ENCODE peak calls at places on chromosomes 3 and 15, in six cellular contexts. L is Peyer's patch, A is neural progenitor cell, H is DND-41, R is thoracic aorta, Y is adrenal gland. M is an unnamed sample.

GRCh38 chr3:115905871-115906270 is 282.6 kb downstream of the GAP43 start:
- DNase-seq in L (no peak), A (no peak), H (no peak), R (no peak), Y (no peak), M (no peak)

GRCh38 chr3:57397175-57398026 is 104.9 kb upstream of the ASB14 start:
- DNase-seq in L (peak; percentile 75), A (peak; percentile 59), H (peak; percentile 69), R (no peak), Y (peak; percentile 60), M (peak; percentile 85)

GRCh38 chr15:92949604-92950249 is 49.6 kb downstream of the CHD2 start:
- DNase-seq in L (no peak), A (peak; percentile 30), H (no peak), R (no peak), Y (no peak), M (no peak)

GRCh38 chr15:29522373-29523276 is 253.0 kb upstream of the NSMCE3 start:
- DNase-seq in L (no peak), A (no peak), H (no peak), R (no peak), Y (no peak), M (no peak)

GRCh38 chr3:82287562-82287961 is 526.1 kb upstream of the GBE1 start:
- DNase-seq in L (no peak), A (no peak), H (no peak), R (no peak), Y (no peak), M (no peak)

GRCh38 chr3:191963182-191963581 is 502.2 kb downstream of the PYDC2 start:
- DNase-seq in L (no peak), A (peak; percentile 78), H (no peak), R (no peak), Y (no peak), M (peak; percentile 28)

GRCh38 chr15:71364117-71364584 is 248.9 kb downstream of the THSD4 start:
- DNase-seq in L (no peak), A (no peak), H (no peak), R (no peak), Y (no peak), M (no peak)

GRCh38 chr3:107988464-107989156 is 102.2 kb downstream of the CD47 start:
- DNase-seq in L (peak; percentile 54), A (no peak), H (no peak), R (peak; percentile 25), Y (peak; percentile 59), M (no peak)

GRCh38 chr3:36451816-36452215 is 71.5 kb downstream of the STAC start:
- DNase-seq in L (no peak), A (peak; percentile 55), H (no peak), R (no peak), Y (no peak), M (no peak)

GRCh38 chr15:38564557-38565286 is at the start of gene RASGRP1:
- DNase-seq in L (peak; percentile 91), A (peak; percentile 92), H (peak; percentile 84), R (no peak), Y (peak; percentile 58), M (peak; percentile 92)

GRCh38 chr15:84764989-84765388 is 16.6 kb downstream of the ZNF592 start:
- DNase-seq in L (no peak), A (no peak), H (no peak), R (no peak), Y (no peak), M (no peak)

GRCh38 chr3:23602895-23603443 is 202.8 kb upstream of the UBE2E1 start:
- DNase-seq in L (no peak), A (peak; percentile 27), H (no peak), R (no peak), Y (no peak), M (no peak)

GRCh38 chr3:138338816-138339215 is 9.2 kb upstream of the NME9 start:
- DNase-seq in L (no peak), A (no peak), H (no peak), R (no peak), Y (no peak), M (no peak)

GRCh38 chr3:100040846-100041245 is 73.5 kb downstream of the FILIP1L start:
- DNase-seq in L (no peak), A (no peak), H (no peak), R (no peak), Y (no peak), M (no peak)

GRCh38 chr15:40845511-40846284 is 1.9 kb downstream of the SPINT1 start:
- DNase-seq in L (peak; percentile 87), A (no peak), H (no peak), R (no peak), Y (no peak), M (no peak)

GRCh38 chr3:154730221-154730620 is 300.2 kb upstream of the GPR149 start:
- DNase-seq in L (no peak), A (no peak), H (no peak), R (no peak), Y (no peak), M (no peak)

GRCh38 chr3:97102641-97103040 is 288.2 kb downstream of the EPHA6 start:
- DNase-seq in L (no peak), A (no peak), H (no peak), R (no peak), Y (no peak), M (no peak)

GRCh38 chr3:38119802-38120689 is 16.9 kb downstream of the ACAA1 start:
- DNase-seq in L (peak; percentile 35), A (no peak), H (no peak), R (no peak), Y (no peak), M (no peak)

GRCh38 chr3:161496508-161496907 is at the start of gene OTOL1:
- DNase-seq in L (no peak), A (no peak), H (no peak), R (no peak), Y (no peak), M (no peak)

GRCh38 chr15:64521726-64522164 is 61.4 kb downstream of the ZNF609 start:
- DNase-seq in L (no peak), A (peak; percentile 62), H (no peak), R (no peak), Y (peak; percentile 87), M (no peak)

GRCh38 chr3:53829605-53830004 is 16.6 kb downstream of the CHDH start:
- DNase-seq in L (no peak), A (no peak), H (no peak), R (no peak), Y (no peak), M (no peak)

GRCh38 chr3:44624696-44625528 is at the start of gene ZNF197:
- DNase-seq in L (peak; percentile 91), A (peak; percentile 96), H (peak; percentile 85), R (peak; percentile 59), Y (peak; percentile 88), M (peak; percentile 84)
- TF ChIP-seq CTCF in L (no peak), A (peak; percentile 30), H (peak; percentile 30), R (peak; percentile 16), Y (no peak), M (peak; percentile 9)

GRCh38 chr15:66942649-66943390 is 122.6 kb upstream of the SMAD3 start:
- DNase-seq in L (no peak), A (no peak), H (no peak), R (no peak), Y (no peak), M (no peak)

GRCh38 chr15:66941791-66942190 is 123.6 kb upstream of the SMAD3 start:
- DNase-seq in L (no peak), A (no peak), H (no peak), R (no peak), Y (no peak), M (no peak)

GRCh38 chr15:66945286-66945685 is 120.1 kb upstream of the SMAD3 start:
- DNase-seq in L (no peak), A (no peak), H (no peak), R (no peak), Y (no peak), M (no peak)

GRCh38 chr15:66944121-66944520 is 121.3 kb upstream of the SMAD3 start:
- DNase-seq in L (no peak), A (no peak), H (no peak), R (no peak), Y (no peak), M (no peak)

GRCh38 chr15:66943456-66944095 is 121.8 kb upstream of the SMAD3 start:
- DNase-seq in L (peak; percentile 73), A (peak; percentile 19), H (no peak), R (no peak), Y (no peak), M (peak; percentile 65)
- H3K4me3 ChIP-seq in L (no peak overlapping the region), A (no peak overlapping the region), H (no peak overlapping the region), R (no peak overlapping the region), Y (no peak overlapping the region), M (no peak overlapping the region)

GRCh38 chr3:66831931-66832330 is 166.2 kb upstream of the KBTBD8 start:
- DNase-seq in L (no peak), A (no peak), H (no peak), R (no peak), Y (no peak), M (no peak)

GRCh38 chr3:66836363-66837152 is 161.5 kb upstream of the KBTBD8 start:
- DNase-seq in L (no peak), A (no peak), H (no peak), R (no peak), Y (no peak), M (no peak)
- TF ChIP-seq CTCF in L (no peak), A (peak; percentile 45), H (no peak), R (no peak), Y (peak; percentile 30), M (no peak)

DNA sequence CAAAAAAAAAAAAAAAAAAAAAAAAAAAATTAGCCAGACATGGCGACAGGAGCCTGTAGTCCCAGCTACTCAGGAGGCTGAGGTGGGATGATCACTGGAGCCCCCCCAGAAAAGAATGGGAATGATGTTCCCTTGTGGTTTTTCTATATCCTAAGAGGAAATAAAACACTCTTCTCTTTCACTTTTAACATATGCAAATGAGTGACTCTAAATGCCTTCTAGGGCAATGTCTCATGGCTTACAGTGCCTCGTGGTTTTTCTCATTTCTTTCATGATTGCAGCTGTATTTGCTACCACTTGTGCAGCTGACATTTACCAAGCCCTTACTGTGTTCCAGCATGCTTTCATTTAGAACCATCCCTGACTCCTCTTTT is 26.4 kb downstream of the STOML1 start:
- DNase-seq in L (no peak), A (no peak), H (peak; percentile 63), R (no peak), Y (no peak), M (peak; percentile 76)
- H3K4me3 ChIP-seq in L (no peak overlapping the region), A (no peak overlapping the region), H (peak overlapping the region; percentile 44), R (no peak overlapping the region), Y (no peak overlapping the region), M (peak overlapping the region; percentile 31)